ENCODE peak calls at places on chromosome 21, in five cellular contexts. K is adrenal gland, O is DMS 273 treated with DMSO at 0.1 percent for 48 hours, M is endothelial cell, W is Right ventricle myocardium inferior. Y is an unnamed sample.
A peak's percentile ranks its signal among the peaks of the same experiment; 100 is the strongest.

GRCh38 chr21:30232011-30232410 is 16.1 kb upstream of the CLDN8 start:
- DNase-seq in K (no peak), O (no peak), M (no peak), W (no peak), Y (no peak)

GRCh38 chr21:43342301-43342881 is 84.5 kb downstream of the SIK1 start:
- DNase-seq in K (no peak), O (no peak), M (no peak), W (no peak), Y (no peak)

GRCh38 chr21:44304041-44304738 is 4.3 kb downstream of the PFKL start:
- DNase-seq in K (no peak), O (no peak), M (no peak), W (no peak), Y (no peak)

GRCh38 chr21:31557956-31558838 is 101.3 kb upstream of the SOD1 start:
- DNase-seq in K (no peak), O (no peak), M (peak; percentile 65), W (no peak), Y (peak; percentile 43)

GRCh38 chr21:31156662-31157061 is 118.4 kb upstream of the KRTAP19-8 start:
- DNase-seq in K (no peak), O (no peak), M (no peak), W (no peak), Y (no peak)

GRCh38 chr21:15729674-15730483 is at the start of gene USP25:
- DNase-seq in K (peak; percentile 90), O (peak; percentile 28), M (peak; percentile 87), W (peak; percentile 98), Y (peak; percentile 86)

GRCh38 chr21:46221664-46222435 is 6.7 kb downstream of the LSS start:
- DNase-seq in K (no peak), O (no peak), M (no peak), W (peak; percentile 67), Y (no peak)

GRCh38 chr21:25501996-25502665 is 105.2 kb downstream of the MRPL39 start:
- DNase-seq in K (no peak), O (no peak), M (no peak), W (no peak), Y (no peak)

GRCh38 chr21:44581158-44581557 is 754 bp upstream of the KRTAP10-5 start:
- DNase-seq in K (no peak), O (no peak), M (no peak), W (no peak), Y (no peak)

GRCh38 chr21:37878946-37879660 is 37.2 kb downstream of the KCNJ6 start:
- DNase-seq in K (no peak), O (peak; percentile 45), M (no peak), W (no peak), Y (no peak)

GRCh38 chr21:43343095-43343991 is 83.6 kb downstream of the SIK1 start:
- DNase-seq in K (no peak), O (no peak), M (no peak), W (no peak), Y (no peak)

GRCh38 chr21:29334717-29335428 is 36.2 kb downstream of the BACH1 start:
- DNase-seq in K (no peak), O (no peak), M (no peak), W (no peak), Y (no peak)

GRCh38 chr21:20971296-20971921 is 26.8 kb upstream of the NCAM2 start:
- DNase-seq in K (peak; percentile 60), O (peak; percentile 25), M (peak; percentile 51), W (peak; percentile 73), Y (no peak)

GRCh38 chr21:44710756-44711326 is 531 bp downstream of the TSPEAR start:
- DNase-seq in K (no peak), O (no peak), M (no peak), W (peak; percentile 56), Y (no peak)

GRCh38 chr21:44583800-44584147 is 3.4 kb upstream of the KRTAP10-5 start:
- DNase-seq in K (no peak), O (no peak), M (no peak), W (no peak), Y (no peak)

GRCh38 chr21:42245348-42246185 is 26.6 kb downstream of the ABCG1 start:
- DNase-seq in K (peak; percentile 81), O (peak; percentile 24), M (no peak), W (no peak), Y (no peak)

GRCh38 chr21:35652196-35652595 is 408.1 kb downstream of the SETD4 start:
- DNase-seq in K (no peak), O (no peak), M (no peak), W (no peak), Y (no peak)

GRCh38 chr21:35291963-35292627 is 243.0 kb upstream of the RUNX1 start:
- DNase-seq in K (no peak), O (no peak), M (no peak), W (no peak), Y (no peak)

GRCh38 chr21:43605320-43606244 is 53.7 kb downstream of the HSF2BP start:
- DNase-seq in K (no peak), O (no peak), M (no peak), W (no peak), Y (no peak)

GRCh38 chr21:44771896-44772525 is 29.6 kb downstream of the UBE2G2 start:
- DNase-seq in K (no peak), O (no peak), M (no peak), W (no peak), Y (no peak)

GRCh38 chr21:34644815-34645214 is 24.0 kb upstream of the CLIC6 start:
- DNase-seq in K (peak; percentile 29), O (no peak), M (no peak), W (no peak), Y (no peak)

GRCh38 chr21:31446206-31446900 is 102.3 kb upstream of the TIAM1 start:
- DNase-seq in K (no peak), O (no peak), M (no peak), W (no peak), Y (peak; percentile 29)

GRCh38 chr21:38460171-38460742 is 38.0 kb downstream of the ERG start:
- DNase-seq in K (no peak), O (no peak), M (no peak), W (no peak), Y (no peak)

GRCh38 chr21:34020005-34020847 is 53.2 kb upstream of the MRPS6 start:
- DNase-seq in K (peak; percentile 26), O (peak; percentile 98), M (no peak), W (no peak), Y (no peak)

GRCh38 chr21:17725339-17725738 is 93.8 kb downstream of the C21orf91 start:
- DNase-seq in K (no peak), O (no peak), M (no peak), W (no peak), Y (no peak)

GRCh38 chr21:31248598-31248997 is 95.5 kb downstream of the TIAM1 start:
- DNase-seq in K (no peak), O (no peak), M (no peak), W (no peak), Y (no peak)

GRCh38 chr21:44865561-44866280 is 7.8 kb downstream of the PTTG1IP start:
- DNase-seq in K (no peak), O (no peak), M (no peak), W (no peak), Y (peak; percentile 20)

GRCh38 chr21:44874497-44875331 is 1.2 kb upstream of the PTTG1IP start:
- DNase-seq in K (peak; percentile 75), O (no peak), M (peak; percentile 32), W (peak; percentile 88), Y (no peak)

GRCh38 chr21:46188226-46189212 is 4.3 kb upstream of the SPATC1L start:
- DNase-seq in K (peak; percentile 90), O (no peak), M (no peak), W (no peak), Y (no peak)

GRCh38 chr21:46298083-46298412 is 11.9 kb downstream of the YBEY start:
- DNase-seq in K (no peak), O (no peak), M (no peak), W (no peak), Y (no peak)

GRCh38 chr21:46317710-46318463 is 5.8 kb downstream of the C21orf58 start:
- DNase-seq in K (no peak), O (no peak), M (no peak), W (no peak), Y (no peak)